ENCODE peak calls at places on chromosomes 3 and 15, in five cellular contexts. N is stimulated activated CD8-positive, alpha-beta memory T cell treated with anti-CD3 and anti-CD28 coated beads, Interleukin-12 subunit alpha, Interleukin-12 subunit beta, amount 100 ng/mL, for 4 hours; C is astrocyte of the cerebellum; H is RCC 7860; Y is ureter. B is an unnamed sample.

GRCh38 chr3:184489457-184489856 is 72.1 kb upstream of the EPHB3 start:
- DNase-seq in H (no peak), N (no peak), Y (no peak), C (no peak), B (no peak)

GRCh38 chr3:106183762-106184391 is 315.1 kb upstream of the CBLB start:
- DNase-seq in Y (no peak), C (peak; percentile 57), N (no peak), H (no peak), B (peak; percentile 8)

GRCh38 chr3:123326531-123326930 is 122.4 kb downstream of the ADCY5 start:
- DNase-seq in H (no peak), Y (no peak), N (no peak), C (no peak), B (no peak)

GRCh38 chr15:64634576-64635485 is 140.6 kb downstream of the RBPMS2 start:
- DNase-seq in N (no peak), C (peak; percentile 32), H (peak; percentile 65), Y (no peak), B (no peak)

GRCh38 chr15:29071907-29072273 is 186.1 kb downstream of the APBA2 start:
- DNase-seq in N (no peak), H (no peak), C (no peak), Y (no peak), B (no peak)

GRCh38 chr3:38029400-38030125 is at the start of gene PLCD1:
- DNase-seq in C (no peak), N (no peak), Y (peak; percentile 89), H (no peak), B (no peak)

GRCh38 chr15:66842710-66843441 is 140.8 kb downstream of the SMAD6 start:
- DNase-seq in C (no peak), Y (peak; percentile 79), N (no peak), H (peak; percentile 59), B (peak; percentile 47)

GRCh38 chr15:67815036-67815592 is 10.2 kb upstream of the SKOR1 start:
- DNase-seq in C (no peak), N (no peak), H (no peak), Y (no peak), B (no peak)

GRCh38 chr3:57856675-57857074 is 100.6 kb downstream of the SLMAP start:
- DNase-seq in H (no peak), Y (no peak), C (no peak), N (no peak), B (peak; percentile 3)

GRCh38 chr15:80207887-80208286 is 44.1 kb downstream of the CTXND1 start:
- DNase-seq in Y (no peak), C (no peak), H (no peak), N (no peak), B (no peak)

GRCh38 chr3:121998030-121998580 is 23.9 kb downstream of the ILDR1 start:
- DNase-seq in N (no peak), C (no peak), Y (no peak), H (peak; percentile 52), B (peak; percentile 68)

GRCh38 chr3:66437341-66437929 is 63.4 kb downstream of the LRIG1 start:
- DNase-seq in H (no peak), Y (no peak), C (no peak), N (no peak), B (no peak)

GRCh38 chr15:96125681-96126080 is 204.8 kb upstream of the NR2F2 start:
- DNase-seq in Y (no peak), H (no peak), N (no peak), C (no peak), B (peak; percentile 25)

GRCh38 chr3:23979569-23979968 is 34.5 kb downstream of the NR1D2 start:
- DNase-seq in Y (no peak), C (no peak), H (no peak), N (no peak), B (no peak)

GRCh38 chr3:46928297-46928696 is 48.2 kb downstream of the CCDC12 start:
- DNase-seq in H (no peak), C (no peak), Y (no peak), N (no peak), B (no peak)

GRCh38 chr15:31172606-31173005 is 71.1 kb upstream of the TRPM1 start:
- DNase-seq in N (no peak), C (no peak), Y (no peak), H (no peak), B (no peak)

GRCh38 chr15:88238618-88239430 is 17.7 kb downstream of the NTRK3 start:
- DNase-seq in H (no peak), N (no peak), C (no peak), Y (no peak), B (peak; percentile 50)